ENCODE peak calls at places on chromosome 1, in eight cellular contexts. V, K, Q, B, S, L, J and O are unnamed samples.

GRCh38 chr1:145983206-145983675 is 13.1 kb downstream of the TXNIP start:
- DNase-seq in V (no peak), K (no peak), Q (peak; percentile 89), B (peak; percentile 47), S (no peak), L (no peak), J (peak; percentile 63), O (peak; percentile 65)

GRCh38 chr1:74753104-74753503 is 20.2 kb downstream of the TYW3 start:
- DNase-seq in V (no peak), K (no peak), Q (no peak), B (no peak), S (no peak), L (no peak), J (no peak), O (no peak)

GRCh38 chr1:66343569-66344325 is 190.2 kb upstream of the SGIP1 start:
- DNase-seq in V (no peak), K (no peak), Q (no peak), B (no peak), S (peak; percentile 16), L (no peak), J (no peak), O (no peak)

GRCh38 chr1:113320272-113320671 is 70.0 kb upstream of the MAGI3 start:
- DNase-seq in V (no peak), K (no peak), Q (no peak), B (no peak), S (no peak), L (no peak), J (no peak), O (no peak)

GRCh38 chr1:160826546-160826945 is 30.6 kb downstream of the LY9 start:
- DNase-seq in V (no peak), K (no peak), Q (no peak), B (no peak), S (no peak), L (no peak), J (no peak), O (no peak)

GRCh38 chr1:115134231-115134630 is 44.9 kb upstream of the TSPAN2 start:
- DNase-seq in V (no peak), K (no peak), Q (no peak), B (no peak), S (no peak), L (no peak), J (peak; percentile 25), O (no peak)

GRCh38 chr1:16226495-16227179 is 10.3 kb downstream of the CPLANE2 start:
- DNase-seq in V (no peak), K (no peak), Q (peak; percentile 83), B (no peak), S (no peak), L (no peak), J (peak; percentile 61), O (no peak)

GRCh38 chr1:164624393-164624792 is 65.4 kb downstream of the PBX1 start:
- DNase-seq in V (no peak), K (no peak), Q (no peak), B (no peak), S (no peak), L (no peak), J (no peak), O (no peak)

GRCh38 chr1:94323311-94324167 is 86.2 kb upstream of the ARHGAP29 start:
- DNase-seq in V (no peak), K (no peak), Q (no peak), B (no peak), S (no peak), L (no peak), J (no peak), O (no peak)

GRCh38 chr1:165928075-165928731 is 100.8 kb downstream of the UCK2 start:
- DNase-seq in V (peak; percentile 11), K (no peak), Q (peak; percentile 40), B (no peak), S (peak; percentile 56), L (peak; percentile 64), J (no peak), O (no peak)

GRCh38 chr1:59139396-59139795 is 157.5 kb upstream of the FGGY start:
- DNase-seq in V (peak; percentile 67), K (no peak), Q (no peak), B (no peak), S (no peak), L (no peak), J (peak; percentile 72), O (no peak)

DNA sequence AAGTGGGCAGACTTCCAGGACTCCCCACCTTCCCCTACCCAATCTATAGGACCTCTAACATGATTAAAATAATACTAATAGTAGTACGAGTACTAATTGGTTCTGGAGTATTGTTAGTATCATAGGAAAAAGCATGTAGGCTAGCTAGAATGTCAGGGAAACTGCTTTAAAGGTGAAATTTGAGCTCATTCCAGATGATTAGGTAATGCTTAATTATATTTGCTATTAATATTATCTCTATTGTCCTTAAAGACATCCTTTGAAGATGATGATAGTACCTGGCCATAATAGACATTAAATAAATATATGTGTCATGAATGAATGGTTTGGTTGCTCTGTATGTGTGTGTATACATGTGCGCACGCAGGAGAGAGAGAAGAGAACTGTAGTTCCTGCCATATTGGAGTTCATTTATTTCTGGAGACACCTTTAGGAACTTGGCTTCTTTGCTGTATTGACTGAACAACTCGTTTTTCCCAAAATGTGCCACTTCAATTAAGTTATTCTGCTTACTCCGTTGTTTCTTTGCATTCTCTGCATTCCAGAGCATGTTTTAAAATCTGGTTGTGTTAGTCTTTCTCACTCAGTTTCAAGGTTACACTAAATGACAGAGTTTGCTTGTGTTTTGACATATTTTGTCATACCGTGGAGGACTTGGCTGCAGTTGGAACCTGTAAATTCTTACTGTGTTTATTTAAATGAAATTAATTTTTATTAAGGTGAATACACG is 117.1 kb downstream of the OSBPL9 start:
- DNase-seq in V (no peak), K (no peak), Q (no peak), B (no peak), S (no peak), L (no peak), J (no peak), O (no peak)
- H3K27ac ChIP-seq in V (no peak overlapping the region), K (peak overlapping the region; percentile 74), Q (peak overlapping the region; percentile 69), B (peak overlapping the region; percentile 80), S (no peak overlapping the region), L (no peak overlapping the region), J (peak overlapping the region; percentile 79), O (no peak overlapping the region)

GRCh38 chr1:201551877-201552731 is 13.2 kb downstream of the NAV1 start:
- DNase-seq in V (no peak), K (no peak), Q (no peak), B (no peak), S (peak; percentile 93), L (peak; percentile 93), J (no peak), O (no peak)

GRCh38 chr1:201554789-201555592 is 16.1 kb downstream of the NAV1 start:
- DNase-seq in V (no peak), K (no peak), Q (no peak), B (no peak), S (no peak), L (no peak), J (no peak), O (peak; percentile 19)

GRCh38 chr1:201554167-201554600 is 15.3 kb downstream of the NAV1 start:
- DNase-seq in V (no peak), K (no peak), Q (no peak), B (no peak), S (no peak), L (no peak), J (no peak), O (peak; percentile 62)

GRCh38 chr1:201552941-201553341 is 14.0 kb downstream of the NAV1 start:
- DNase-seq in V (no peak), K (no peak), Q (no peak), B (no peak), S (peak; percentile 76), L (peak; percentile 62), J (no peak), O (no peak)

DNA sequence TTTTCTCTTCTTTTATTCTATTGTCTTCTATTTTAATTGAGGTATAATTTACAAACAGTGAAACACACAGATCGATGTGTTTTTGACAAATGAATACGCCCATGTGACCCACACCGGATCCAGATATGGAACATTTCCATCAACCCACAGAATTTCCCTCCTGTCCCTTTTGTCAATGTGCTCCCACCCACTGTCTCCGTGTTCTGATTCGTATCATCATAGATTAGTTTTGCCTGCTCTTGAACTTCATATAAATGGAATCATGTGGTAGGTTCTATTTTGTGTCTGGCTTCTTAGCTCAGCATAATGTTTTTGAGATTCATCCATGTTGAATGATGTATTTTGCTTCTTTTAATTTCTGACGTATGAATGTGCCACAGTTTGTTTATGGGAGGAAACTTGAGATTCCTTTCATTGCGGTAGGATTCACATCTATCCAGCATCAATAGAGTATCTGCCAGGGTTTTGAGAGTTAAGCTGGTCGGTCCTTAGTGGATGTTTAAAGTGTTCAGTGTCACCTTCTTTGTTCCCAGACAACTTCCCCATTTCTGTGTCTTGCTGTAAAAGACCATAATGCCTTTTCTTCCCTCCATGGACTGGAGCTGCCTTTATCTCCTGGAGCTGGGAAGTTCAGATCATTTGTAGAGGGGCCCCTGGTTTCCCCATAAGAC is 14.7 kb downstream of the NAV1 start:
- DNase-seq in V (no peak), K (no peak), Q (no peak), B (no peak), S (peak; percentile 81), L (no peak), J (no peak), O (no peak)
- H3K27ac ChIP-seq in V (no peak overlapping the region), K (no peak overlapping the region), Q (no peak overlapping the region), B (peak overlapping the region; percentile 35), S (peak overlapping the region; percentile 88), L (peak overlapping the region; percentile 90), J (peak overlapping the region; percentile 60), O (no peak overlapping the region)

DNA sequence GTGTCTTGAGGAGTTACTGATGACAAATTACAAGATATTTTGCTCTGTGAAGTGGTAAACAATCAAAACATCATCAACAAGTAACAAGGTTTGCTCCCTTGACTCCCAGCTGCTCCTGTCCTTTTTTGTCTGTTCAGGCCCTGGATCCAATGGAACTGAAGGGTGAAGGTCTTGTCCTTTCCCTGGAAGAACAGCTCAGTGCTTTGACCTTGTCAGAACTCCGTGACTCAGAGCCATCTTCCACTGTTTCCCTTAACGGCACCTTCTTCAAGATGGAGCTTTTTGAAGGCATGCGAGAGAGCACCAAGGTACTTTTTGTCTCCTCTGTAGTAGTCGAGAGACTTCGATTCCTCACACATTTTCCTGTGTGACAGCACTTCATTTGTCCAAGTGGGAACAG is 29.0 kb downstream of the TRIM45 start:
- DNase-seq in V (no peak), K (no peak), Q (no peak), B (no peak), S (no peak), L (no peak), J (no peak), O (no peak)
- H3K27ac ChIP-seq in V (peak overlapping the region; percentile 92), K (peak overlapping the region; percentile 85), Q (no peak overlapping the region), B (peak overlapping the region; percentile 80), S (peak overlapping the region; percentile 62), L (peak overlapping the region; percentile 72), J (peak overlapping the region; percentile 98), O (peak overlapping the region; percentile 25)

DNA sequence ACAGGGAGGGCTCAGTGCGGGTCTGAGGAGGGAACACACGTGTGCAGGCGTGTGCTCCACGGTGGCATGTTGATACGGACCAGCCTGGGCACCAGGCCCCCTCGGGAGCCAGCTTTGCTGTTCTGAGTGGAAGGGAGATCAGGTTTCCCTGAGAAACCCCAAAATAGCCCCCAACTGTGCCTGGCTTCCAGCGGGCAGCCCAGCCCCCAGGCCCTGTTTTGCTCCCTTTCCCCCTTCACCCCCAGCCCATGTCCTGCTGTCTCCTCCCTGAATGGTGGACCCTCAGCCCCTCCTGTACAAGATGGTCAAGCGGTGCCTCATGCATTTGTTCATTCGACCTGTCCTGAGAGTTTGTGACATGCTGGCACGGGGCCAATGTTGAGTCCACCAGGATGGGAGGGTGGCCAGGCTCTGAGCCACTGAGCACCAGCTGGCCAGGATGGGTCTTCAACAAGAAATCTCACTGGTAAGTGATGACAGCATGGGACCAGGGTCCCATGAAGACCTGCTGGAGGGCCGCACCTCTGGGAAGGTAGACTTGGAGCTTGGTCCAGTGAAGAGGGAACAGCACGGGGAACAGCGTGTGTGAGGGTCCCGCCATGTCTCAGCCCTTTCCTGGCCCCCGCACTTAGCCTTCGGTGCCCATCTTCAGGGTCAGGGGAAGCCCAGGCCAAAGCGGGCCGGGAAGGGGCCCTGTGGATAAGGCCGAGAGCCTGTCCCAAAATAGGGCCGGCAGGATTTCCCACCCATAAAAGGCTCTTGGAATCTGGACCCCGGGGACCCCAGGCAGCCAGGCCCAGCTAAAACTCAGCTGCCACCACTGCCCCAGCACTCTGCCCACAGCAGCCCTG is at the start of gene CALML6:
- DNase-seq in V (no peak), K (peak; percentile 56), Q (peak; percentile 45), B (no peak), S (no peak), L (no peak), J (peak; percentile 24), O (no peak)
- H3K27ac ChIP-seq in V (no peak within 1 kb of the TSS), K (no peak within 1 kb of the TSS), Q (peak within 1 kb of the TSS; percentile 96), B (no peak within 1 kb of the TSS), S (no peak within 1 kb of the TSS), L (no peak within 1 kb of the TSS), J (peak within 1 kb of the TSS; percentile 85), O (no peak within 1 kb of the TSS)